ENCODE peak calls at places on chromosomes 5 and 9, in six cellular contexts. N is IMR-90, R is chondrocyte, D is endothelial cell, B is heart left ventricle, F is MCF 10A. Y is an unnamed sample.

GRCh38 chr5:163760498-163760897 is 255.1 kb downstream of the MAT2B start:
- DNase-seq in N (peak; percentile 99), R (no peak), D (no peak), B (no peak), F (peak; percentile 98), Y (peak; percentile 12)

GRCh38 chr5:158751961-158752655 is 347.6 kb downstream of the EBF1 start:
- DNase-seq in N (no peak), R (no peak), D (no peak), B (no peak), F (no peak), Y (no peak)

GRCh38 chr5:18321516-18321915 is 687.3 kb downstream of the TAF11L14 start:
- DNase-seq in N (no peak), R (no peak), D (no peak), B (no peak), F (no peak), Y (no peak)

GRCh38 chr9:96565684-96566360 is 53.8 kb downstream of the CDC14B start:
- DNase-seq in N (peak; percentile 34), R (no peak), D (no peak), B (no peak), F (peak; percentile 5), Y (no peak)

GRCh38 chr9:126499005-126499910 is 114.5 kb upstream of the LMX1B start:
- DNase-seq in N (peak; percentile 17), R (peak; percentile 62), D (peak; percentile 64), B (no peak), F (peak; percentile 48), Y (peak; percentile 42)

GRCh38 chr9:114061830-114062474 is 16.1 kb downstream of the AMBP start:
- DNase-seq in N (no peak), R (no peak), D (no peak), B (no peak), F (no peak), Y (no peak)

GRCh38 chr9:20361220-20361619 is 261.1 kb downstream of the MLLT3 start:
- DNase-seq in N (no peak), R (no peak), D (no peak), B (no peak), F (no peak), Y (no peak)

GRCh38 chr5:123358751-123359150 is 64.5 kb downstream of the CEP120 start:
- DNase-seq in N (peak; percentile 81), R (no peak), D (no peak), B (no peak), F (no peak), Y (no peak)

GRCh38 chr9:89425921-89426388 is 72.0 kb downstream of the SEMA4D start:
- DNase-seq in N (no peak), R (peak; percentile 24), D (no peak), B (no peak), F (no peak), Y (no peak)

GRCh38 chr9:71752928-71753327 is 15.4 kb downstream of the CEMIP2 start:
- DNase-seq in N (no peak), R (no peak), D (no peak), B (no peak), F (no peak), Y (no peak)

GRCh38 chr9:17480966-17481365 is 97.9 kb upstream of the SH3GL2 start:
- DNase-seq in N (no peak), R (peak; percentile 81), D (no peak), B (no peak), F (no peak), Y (no peak)

GRCh38 chr9:108746864-108747263 is 108.9 kb downstream of the ACTL7B start:
- DNase-seq in N (no peak), R (no peak), D (no peak), B (no peak), F (peak; percentile 19), Y (no peak)

GRCh38 chr5:173941758-173942401 is 47.1 kb upstream of the C5orf47 start:
- DNase-seq in N (no peak), R (no peak), D (no peak), B (no peak), F (no peak), Y (no peak)

GRCh38 chr5:1594336-1595106 is 70.8 kb upstream of the LPCAT1 start:
- DNase-seq in N (no peak), R (no peak), D (peak; percentile 74), B (peak; percentile 81), F (no peak), Y (peak; percentile 70)

GRCh38 chr5:78566747-78567449 is 81.7 kb downstream of the LHFPL2 start:
- DNase-seq in N (peak; percentile 61), R (no peak), D (no peak), B (no peak), F (no peak), Y (no peak)

GRCh38 chr5:1345876-1346626 is 1.2 kb upstream of the CLPTM1L start:
- DNase-seq in N (no peak), R (no peak), D (no peak), B (no peak), F (no peak), Y (no peak)

GRCh38 chr5:135859656-135860055 is 25.2 kb downstream of the SLC25A48 start:
- DNase-seq in N (no peak), R (no peak), D (no peak), B (no peak), F (no peak), Y (no peak)

GRCh38 chr5:120174089-120174488 is 290.0 kb upstream of the PRR16 start:
- DNase-seq in N (no peak), R (no peak), D (no peak), B (no peak), F (no peak), Y (no peak)

GRCh38 chr9:93636667-93637066 is 60.3 kb downstream of the PHF2 start:
- DNase-seq in N (no peak), R (peak; percentile 53), D (no peak), B (peak; percentile 13), F (no peak), Y (no peak)

GRCh38 chr5:8944005-8944404 is 601.9 kb downstream of the SEMA5A start:
- DNase-seq in N (peak; percentile 58), R (no peak), D (no peak), B (no peak), F (peak; percentile 28), Y (no peak)

GRCh38 chr9:101027733-101028345 is 688 bp upstream of the PLPPR1 start:
- DNase-seq in N (no peak), R (no peak), D (no peak), B (no peak), F (no peak), Y (no peak)

GRCh38 chr9:128503870-128504269 is 649 bp upstream of the GLE1 start:
- DNase-seq in N (no peak), R (peak; percentile 13), D (no peak), B (no peak), F (no peak), Y (peak; percentile 6)

DNA sequence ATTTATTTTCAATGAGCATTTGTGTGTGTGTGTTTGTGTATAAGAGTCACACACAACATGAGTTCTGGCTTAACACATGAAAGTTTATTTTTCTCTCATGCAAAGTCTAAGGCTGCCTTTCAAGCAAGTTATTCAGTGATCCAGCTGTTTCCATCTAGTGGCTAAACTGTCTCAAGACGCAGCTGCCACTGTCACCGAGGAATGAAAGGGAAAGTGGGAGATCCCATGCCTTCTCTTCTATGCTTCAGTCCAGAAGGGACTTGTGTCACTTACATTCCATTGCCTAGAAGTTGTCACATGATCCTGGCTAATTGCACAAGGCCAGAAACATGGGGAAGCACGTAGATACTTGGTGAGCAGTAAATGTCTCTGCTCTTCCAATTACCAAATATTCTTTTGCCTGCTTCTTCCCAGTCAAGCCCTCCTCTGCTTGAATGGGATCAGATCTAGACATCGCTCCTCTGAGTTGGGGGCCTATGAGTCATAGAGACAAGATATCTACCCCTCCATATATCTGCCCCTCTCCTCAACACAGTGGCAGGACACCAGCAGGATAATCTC is 30.4 kb upstream of the SLIT3 start:
- DNase-seq in N (no peak), R (no peak), D (no peak), B (no peak), F (no peak), Y (no peak)
- TF ChIP-seq CTCF in N (no peak), R (peak; percentile 50), D (no peak), B (no peak), F (no peak), Y (no peak)

GRCh38 chr5:65209341-65209740 is 272.4 kb downstream of the ADAMTS6 start:
- DNase-seq in N (peak; percentile 96), R (no peak), D (no peak), B (no peak), F (peak; percentile 45), Y (no peak)

DNA sequence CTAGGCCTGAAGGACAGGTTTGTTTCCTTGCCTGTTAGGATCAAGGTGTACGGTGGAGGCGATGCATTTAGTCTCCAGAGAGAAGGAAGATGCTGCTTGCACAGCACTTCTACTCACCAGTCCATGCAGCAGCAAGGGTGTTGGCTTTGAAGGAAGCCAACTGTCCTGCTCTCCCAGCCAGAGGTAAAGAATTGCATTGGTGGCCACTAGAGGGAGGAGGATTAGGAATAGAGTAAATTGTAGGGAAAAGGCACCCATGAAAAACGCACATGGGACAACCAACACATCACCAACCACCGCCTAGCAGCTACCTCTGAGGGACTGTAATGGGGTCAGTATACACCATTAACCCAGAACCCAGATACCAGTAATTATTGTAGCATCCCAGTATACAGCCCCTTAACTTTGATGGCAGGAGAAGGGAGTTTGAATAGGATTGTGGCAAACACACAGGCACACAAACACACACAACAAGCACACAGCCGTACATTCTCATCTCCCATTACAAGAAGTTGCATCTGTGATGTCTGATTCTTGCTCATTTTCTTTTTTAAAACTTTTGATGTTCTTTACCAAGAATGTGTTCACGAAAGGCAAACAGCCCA is 267.7 kb downstream of the ADAMTS6 start:
- DNase-seq in N (peak; percentile 39), R (no peak), D (peak; percentile 19), B (no peak), F (peak; percentile 47), Y (peak; percentile 50)
- TF ChIP-seq CTCF in N (peak; percentile 41), R (peak; percentile 72), D (peak; percentile 70), B (peak; percentile 40), F (peak; percentile 38), Y (peak; percentile 70)

GRCh38 chr9:137410891-137411249 is 12.1 kb downstream of the EXD3 start:
- DNase-seq in N (no peak), R (no peak), D (no peak), B (no peak), F (no peak), Y (no peak)

GRCh38 chr9:137408651-137409405 is 14.1 kb downstream of the EXD3 start:
- DNase-seq in N (no peak), R (no peak), D (no peak), B (no peak), F (no peak), Y (no peak)

GRCh38 chr9:137411260-137411659 is 11.7 kb downstream of the EXD3 start:
- DNase-seq in N (no peak), R (no peak), D (no peak), B (no peak), F (peak; percentile 50), Y (peak; percentile 16)

GRCh38 chr9:137407590-137408300 is 15.2 kb downstream of the EXD3 start:
- DNase-seq in N (no peak), R (no peak), D (no peak), B (peak; percentile 61), F (no peak), Y (no peak)

DNA sequence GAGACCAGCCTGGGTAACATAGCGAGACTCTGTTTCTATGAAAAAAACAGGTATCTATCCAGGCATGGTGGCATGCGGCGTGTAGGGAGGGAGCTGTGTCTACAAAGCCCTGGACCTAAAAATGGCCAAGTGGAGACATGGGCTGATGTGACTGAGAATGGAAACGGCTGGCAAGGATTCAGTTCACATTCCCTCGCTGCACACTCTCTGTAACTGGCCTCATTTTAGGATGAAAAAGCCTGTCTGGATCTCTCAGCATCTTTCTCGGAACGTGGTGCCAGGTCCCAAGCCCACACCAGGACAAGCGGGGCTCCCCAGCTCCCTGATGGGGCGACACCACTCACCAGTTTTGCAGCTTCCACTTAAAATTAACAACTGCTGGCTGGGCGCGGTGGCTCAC is 13.4 kb downstream of the EXD3 start:
- DNase-seq in N (no peak), R (no peak), D (no peak), B (no peak), F (no peak), Y (no peak)
- TF ChIP-seq CTCF in N (no peak), R (no peak), D (no peak), B (no peak), F (no peak), Y (no peak)

GRCh38 chr5:53335115-53335514 is 145.3 kb upstream of the FST start:
- DNase-seq in N (peak; percentile 34), R (no peak), D (peak; percentile 15), B (no peak), F (peak; percentile 49), Y (peak; percentile 39)
- TF ChIP-seq CTCF in N (peak; percentile 28), R (peak; percentile 61), D (no peak), B (no peak), F (peak; percentile 15), Y (no peak)